ENCODE peak calls at places on chromosomes 12 and 14, in four cellular contexts. One of them, this sample, is unnamed.

GRCh38 chr12:75759842-75760260 is 248.4 kb upstream of the KRR1 start:
- DNase-seq in activated CD4-positive, CD25-positive, alpha-beta regulatory T cell: no peak
- DNase-seq in astrocyte of the cerebellum: peak
- DNase-seq in GM12892: no peak
- DNase-seq in this sample: no peak

GRCh38 chr12:105982022-105982421 is 156.7 kb downstream of the NUAK1 start:
- DNase-seq in activated CD4-positive, CD25-positive, alpha-beta regulatory T cell: no peak
- DNase-seq in astrocyte of the cerebellum: no peak
- DNase-seq in GM12892: no peak
- DNase-seq in this sample: no peak

GRCh38 chr14:68507544-68508081 is 285.3 kb downstream of the ZFP36L1 start:
- DNase-seq in activated CD4-positive, CD25-positive, alpha-beta regulatory T cell: no peak
- DNase-seq in astrocyte of the cerebellum: no peak
- DNase-seq in GM12892: no peak
- DNase-seq in this sample: no peak

GRCh38 chr12:59403259-59403932 is 192.4 kb upstream of the SLC16A7 start:
- DNase-seq in activated CD4-positive, CD25-positive, alpha-beta regulatory T cell: no peak
- DNase-seq in astrocyte of the cerebellum: peak
- DNase-seq in GM12892: no peak
- DNase-seq in this sample: no peak

GRCh38 chr12:19035552-19035951 is 94.0 kb upstream of the PLEKHA5 start:
- DNase-seq in activated CD4-positive, CD25-positive, alpha-beta regulatory T cell: no peak
- DNase-seq in astrocyte of the cerebellum: no peak
- DNase-seq in GM12892: no peak
- DNase-seq in this sample: no peak

GRCh38 chr14:61894452-61895077 is 132.3 kb downstream of the SNAPC1 start:
- DNase-seq in activated CD4-positive, CD25-positive, alpha-beta regulatory T cell: peak
- DNase-seq in astrocyte of the cerebellum: peak
- DNase-seq in GM12892: peak
- DNase-seq in this sample: peak

GRCh38 chr12:39390752-39391151 is 52.2 kb downstream of the KIF21A start:
- DNase-seq in activated CD4-positive, CD25-positive, alpha-beta regulatory T cell: no peak
- DNase-seq in astrocyte of the cerebellum: no peak
- DNase-seq in GM12892: no peak
- DNase-seq in this sample: no peak

GRCh38 chr14:62322216-62322615 is 560.0 kb downstream of the SNAPC1 start:
- DNase-seq in activated CD4-positive, CD25-positive, alpha-beta regulatory T cell: no peak
- DNase-seq in astrocyte of the cerebellum: no peak
- DNase-seq in GM12892: no peak
- DNase-seq in this sample: no peak

GRCh38 chr12:117152793-117153775 is 37.2 kb downstream of the FBXO21 start:
- DNase-seq in activated CD4-positive, CD25-positive, alpha-beta regulatory T cell: no peak
- DNase-seq in astrocyte of the cerebellum: no peak
- DNase-seq in GM12892: no peak
- DNase-seq in this sample: no peak

GRCh38 chr12:98997-99396 is 32.4 kb downstream of the IQSEC3 start:
- DNase-seq in activated CD4-positive, CD25-positive, alpha-beta regulatory T cell: no peak
- DNase-seq in astrocyte of the cerebellum: no peak
- DNase-seq in GM12892: no peak
- DNase-seq in this sample: no peak

GRCh38 chr12:14723763-14724162 is 27.4 kb upstream of the GUCY2C start:
- DNase-seq in activated CD4-positive, CD25-positive, alpha-beta regulatory T cell: no peak
- DNase-seq in astrocyte of the cerebellum: peak
- DNase-seq in GM12892: no peak
- DNase-seq in this sample: no peak

GRCh38 chr12:116397148-116397547 is 119.7 kb upstream of the MED13L start:
- DNase-seq in activated CD4-positive, CD25-positive, alpha-beta regulatory T cell: no peak
- DNase-seq in astrocyte of the cerebellum: no peak
- DNase-seq in GM12892: no peak
- DNase-seq in this sample: no peak

GRCh38 chr12:102960766-102961487 is 3.5 kb downstream of the ASCL1 start:
- DNase-seq in activated CD4-positive, CD25-positive, alpha-beta regulatory T cell: no peak
- DNase-seq in astrocyte of the cerebellum: no peak
- DNase-seq in GM12892: no peak
- DNase-seq in this sample: no peak

GRCh38 chr12:128056299-128056885 is 210.6 kb upstream of the TMEM132C start:
- DNase-seq in activated CD4-positive, CD25-positive, alpha-beta regulatory T cell: no peak
- DNase-seq in astrocyte of the cerebellum: no peak
- DNase-seq in GM12892: no peak
- DNase-seq in this sample: no peak

GRCh38 chr14:76961631-76962302 is 66.7 kb downstream of the IRF2BPL start:
- DNase-seq in activated CD4-positive, CD25-positive, alpha-beta regulatory T cell: peak
- DNase-seq in astrocyte of the cerebellum: peak
- DNase-seq in GM12892: peak
- DNase-seq in this sample: peak

GRCh38 chr12:124621296-124621660 is 53.9 kb upstream of the NCOR2 start:
- DNase-seq in activated CD4-positive, CD25-positive, alpha-beta regulatory T cell: no peak
- DNase-seq in astrocyte of the cerebellum: peak
- DNase-seq in GM12892: no peak
- DNase-seq in this sample: no peak

GRCh38 chr12:7602287-7602686 is 63.4 kb downstream of the APOBEC1 start:
- DNase-seq in activated CD4-positive, CD25-positive, alpha-beta regulatory T cell: no peak
- DNase-seq in astrocyte of the cerebellum: no peak
- DNase-seq in GM12892: no peak
- DNase-seq in this sample: no peak

GRCh38 chr14:39617537-39617936 is 185.3 kb upstream of the FBXO33 start:
- DNase-seq in activated CD4-positive, CD25-positive, alpha-beta regulatory T cell: no peak
- DNase-seq in astrocyte of the cerebellum: no peak
- DNase-seq in GM12892: no peak
- DNase-seq in this sample: no peak

GRCh38 chr14:35378638-35379568 is 25.6 kb downstream of the NFKBIA start:
- DNase-seq in activated CD4-positive, CD25-positive, alpha-beta regulatory T cell: no peak
- DNase-seq in astrocyte of the cerebellum: no peak
- DNase-seq in GM12892: no peak
- DNase-seq in this sample: no peak

GRCh38 chr12:54017027-54017788 is 8.4 kb downstream of the HOXC8 start:
- DNase-seq in activated CD4-positive, CD25-positive, alpha-beta regulatory T cell: no peak
- DNase-seq in astrocyte of the cerebellum: no peak
- DNase-seq in GM12892: no peak
- DNase-seq in this sample: no peak

GRCh38 chr12:5051334-5051733 is 7.7 kb downstream of the KCNA5 start:
- DNase-seq in activated CD4-positive, CD25-positive, alpha-beta regulatory T cell: no peak
- DNase-seq in astrocyte of the cerebellum: no peak
- DNase-seq in GM12892: no peak
- DNase-seq in this sample: no peak

GRCh38 chr14:75430526-75430925 is 2.7 kb downstream of the JDP2 start:
- DNase-seq in activated CD4-positive, CD25-positive, alpha-beta regulatory T cell: no peak
- DNase-seq in astrocyte of the cerebellum: peak
- DNase-seq in GM12892: no peak
- DNase-seq in this sample: no peak

GRCh38 chr12:63023926-63024325 is 89.0 kb upstream of the PPM1H start:
- DNase-seq in activated CD4-positive, CD25-positive, alpha-beta regulatory T cell: no peak
- DNase-seq in astrocyte of the cerebellum: no peak
- DNase-seq in GM12892: no peak
- DNase-seq in this sample: no peak

GRCh38 chr12:49983892-49984291 is 11.1 kb downstream of the AQP6 start:
- DNase-seq in activated CD4-positive, CD25-positive, alpha-beta regulatory T cell: no peak
- DNase-seq in astrocyte of the cerebellum: peak
- DNase-seq in GM12892: no peak
- DNase-seq in this sample: no peak

GRCh38 chr14:105474478-105475268 is at the start of gene CRIP2:
- DNase-seq in activated CD4-positive, CD25-positive, alpha-beta regulatory T cell: no peak
- DNase-seq in astrocyte of the cerebellum: no peak
- DNase-seq in GM12892: peak
- DNase-seq in this sample: no peak

GRCh38 chr14:102949801-102950451 is 27.5 kb downstream of the AMN start:
- DNase-seq in activated CD4-positive, CD25-positive, alpha-beta regulatory T cell: no peak
- DNase-seq in astrocyte of the cerebellum: peak
- DNase-seq in GM12892: no peak
- DNase-seq in this sample: no peak

GRCh38 chr12:95694148-95694547 is 96.4 kb downstream of the NTN4 start:
- DNase-seq in activated CD4-positive, CD25-positive, alpha-beta regulatory T cell: no peak
- DNase-seq in astrocyte of the cerebellum: no peak
- DNase-seq in GM12892: no peak
- DNase-seq in this sample: no peak

GRCh38 chr12:32501835-32502333 is 102.5 kb downstream of the FGD4 start:
- DNase-seq in activated CD4-positive, CD25-positive, alpha-beta regulatory T cell: no peak
- DNase-seq in astrocyte of the cerebellum: peak
- DNase-seq in GM12892: no peak
- DNase-seq in this sample: no peak

This sample was measured in activated T-helper 1 cell treated with anti-CD3 and anti-CD28 coated beads, Interleukin-2, amount 50 U/mL, for 16 hours.